ENCODE peak calls at places on chromosomes 4 and X, in five cellular contexts. E is NCI-H774; P is stimulated activated CD8-positive, alpha-beta memory T cell treated with anti-CD3 and anti-CD28 coated beads, Interleukin-4, amount 100 ng/mL, for 24 hours; T is H9; O is GM23338. I is an unnamed sample.

GRCh38 chr4:109027016-109027500 is 264.2 kb upstream of the ETNPPL start:
- DNase-seq in E (no peak), P (no peak), T (no peak), O (no peak), I (no peak)

GRCh38 chr4:123976875-123977274 is 580.3 kb downstream of the SPRY1 start:
- DNase-seq in E (no peak), P (no peak), T (no peak), O (no peak), I (no peak)

GRCh38 chrX:13334491-13334890 is 14.6 kb upstream of the ATXN3L start:
- DNase-seq in E (no peak), P (no peak), T (no peak), O (peak), I (no peak)

GRCh38 chrX:50035119-50035518 is 112.7 kb downstream of the CLCN5 start:
- DNase-seq in E (no peak), P (no peak), T (no peak), O (no peak), I (no peak)

GRCh38 chr4:6746721-6747689 is 31.0 kb downstream of the BLOC1S4 start:
- DNase-seq in E (peak), P (no peak), T (no peak), O (no peak), I (no peak)

GRCh38 chr4:81827568-81828202 is 356.0 kb upstream of the RASGEF1B start:
- DNase-seq in E (no peak), P (peak), T (no peak), O (no peak), I (no peak)

GRCh38 chr4:26522478-26522877 is 32.2 kb upstream of the CCKAR start:
- DNase-seq in E (no peak), P (no peak), T (no peak), O (no peak), I (no peak)

GRCh38 chr4:102438873-102439614 is 62.1 kb upstream of the NFKB1 start:
- DNase-seq in E (no peak), P (no peak), T (no peak), O (peak), I (no peak)

GRCh38 chr4:150010525-150011126 is 67.6 kb upstream of the DCLK2 start:
- DNase-seq in E (no peak), P (no peak), T (peak), O (peak), I (peak)

GRCh38 chr4:187480146-187481145 is 515.1 kb upstream of the ZFP42 start:
- DNase-seq in E (no peak), P (no peak), T (no peak), O (no peak), I (no peak)

GRCh38 chr4:38204317-38205060 is 244.3 kb downstream of the PTTG2 start:
- DNase-seq in E (no peak), P (no peak), T (no peak), O (no peak), I (no peak)

I was measured in iPS DF 6.9.